ENCODE peak calls at places on chromosome 10, in ten cellular contexts. W is prostate gland, H is GM23338, V is stomach, P is spleen, K is sigmoid colon, E is transverse colon, U is endothelial cell of umbilical vein, Z is Panc1, S is SK-N-SH. N is an unnamed sample.

GRCh38 chr10:130806426-130806825 is 505.1 kb downstream of the TCERG1L start:
- DNase-seq in W (no peak), H (no peak), V (no peak), P (no peak), K (no peak), E (no peak), U (no peak), Z (no peak), S (no peak), N (no peak)

GRCh38 chr10:70084189-70084588 is 31.5 kb downstream of the MACROH2A2 start:
- DNase-seq in W (no peak), H (no peak), V (no peak), P (no peak), K (no peak), E (no peak), U (no peak), Z (no peak), S (no peak), N (no peak)

GRCh38 chr10:96794786-96795733 is 37.0 kb upstream of the LCOR start:
- DNase-seq in W (no peak), H (peak; percentile 16), V (no peak), P (no peak), K (no peak), E (peak; percentile 76), U (no peak), Z (no peak), S (no peak), N (no peak)

GRCh38 chr10:103197177-103197576 is 4.1 kb upstream of the NT5C2 start:
- DNase-seq in W (no peak), H (no peak), V (peak; percentile 35), P (peak; percentile 80), K (peak; percentile 65), E (no peak), U (peak; percentile 87), Z (peak; percentile 61), S (peak; percentile 30), N (no peak)

GRCh38 chr10:117004627-117005453 is at the start of gene SHTN1:
- DNase-seq in W (peak; percentile 87), H (peak; percentile 72), V (peak; percentile 94), P (peak; percentile 79), K (peak; percentile 82), E (peak; percentile 92), U (peak; percentile 57), Z (peak; percentile 51), S (peak; percentile 82), N (no peak)

GRCh38 chr10:131178956-131179355 is 132.6 kb downstream of the TCERG1L start:
- DNase-seq in W (no peak), H (no peak), V (peak; percentile 22), P (peak; percentile 71), K (peak; percentile 49), E (no peak), U (no peak), Z (no peak), S (no peak), N (no peak)

GRCh38 chr10:89163265-89163995 is 43.7 kb downstream of the CH25H start:
- DNase-seq in W (peak; percentile 24), H (no peak), V (peak; percentile 27), P (peak; percentile 70), K (peak; percentile 72), E (peak; percentile 41), U (no peak), Z (no peak), S (no peak), N (peak; percentile 93)

GRCh38 chr10:27529010-27529783 is 25.1 kb downstream of the RAB18 start:
- DNase-seq in W (no peak), H (no peak), V (no peak), P (no peak), K (no peak), E (no peak), U (no peak), Z (no peak), S (no peak), N (no peak)

GRCh38 chr10:21100871-21101514 is 203.9 kb upstream of the NEBL start:
- DNase-seq in W (no peak), H (no peak), V (no peak), P (no peak), K (no peak), E (no peak), U (peak; percentile 32), Z (no peak), S (no peak), N (no peak)

GRCh38 chr10:6416892-6417512 is 163.1 kb downstream of the PRKCQ start:
- DNase-seq in W (no peak), H (peak; percentile 94), V (no peak), P (no peak), K (no peak), E (no peak), U (peak; percentile 71), Z (peak; percentile 24), S (peak; percentile 44), N (no peak)

GRCh38 chr10:88565072-88565471 is 18.0 kb downstream of the RNLS start:
- DNase-seq in W (no peak), H (peak; percentile 21), V (no peak), P (no peak), K (no peak), E (no peak), U (peak; percentile 42), Z (no peak), S (peak; percentile 22), N (no peak)

GRCh38 chr10:92800122-92800521 is 48.2 kb upstream of the EXOC6 start:
- DNase-seq in W (no peak), H (no peak), V (no peak), P (no peak), K (no peak), E (no peak), U (no peak), Z (no peak), S (no peak), N (no peak)

GRCh38 chr10:111093741-111094380 is 17.0 kb downstream of the ADRA2A start:
- DNase-seq in W (no peak), H (no peak), V (no peak), P (no peak), K (no peak), E (no peak), U (no peak), Z (no peak), S (no peak), N (no peak)

GRCh38 chr10:76950354-76950753 is 687.3 kb downstream of the KCNMA1 start:
- DNase-seq in W (no peak), H (no peak), V (no peak), P (no peak), K (no peak), E (no peak), U (no peak), Z (no peak), S (no peak), N (no peak)

GRCh38 chr10:76939862-76940495 is 697.6 kb downstream of the KCNMA1 start:
- DNase-seq in W (no peak), H (no peak), V (no peak), P (no peak), K (no peak), E (no peak), U (no peak), Z (no peak), S (peak; percentile 46), N (no peak)

GRCh38 chr10:76942556-76943416 is 694.8 kb downstream of the KCNMA1 start:
- DNase-seq in W (no peak), H (no peak), V (no peak), P (no peak), K (no peak), E (no peak), U (no peak), Z (no peak), S (peak; percentile 37), N (no peak)

GRCh38 chr10:76946268-76946667 is 691.3 kb downstream of the KCNMA1 start:
- DNase-seq in W (no peak), H (no peak), V (no peak), P (no peak), K (no peak), E (no peak), U (no peak), Z (no peak), S (no peak), N (no peak)

GRCh38 chr10:76944678-76945077 is 692.9 kb downstream of the KCNMA1 start:
- DNase-seq in W (no peak), H (no peak), V (no peak), P (no peak), K (no peak), E (no peak), U (no peak), Z (no peak), S (no peak), N (no peak)
- TF ChIP-seq POLR2AphosphoS5 in W (no peak), H (no peak), V (no peak), P (no peak), K (no peak), E (no peak), U (no peak), Z (no peak), S (no peak), N (no peak)

GRCh38 chr10:112835933-112836564 is 114.0 kb upstream of the TCF7L2 start:
- DNase-seq in W (no peak), H (no peak), V (no peak), P (no peak), K (peak; percentile 78), E (peak; percentile 28), U (no peak), Z (no peak), S (no peak), N (no peak)
- H3K27ac ChIP-seq in W (no peak overlapping the region), H (no peak overlapping the region), V (no peak overlapping the region), P (no peak overlapping the region), K (no peak overlapping the region), E (no peak overlapping the region), U (no peak overlapping the region), Z (no peak overlapping the region), S (no peak overlapping the region), N (no peak overlapping the region)

GRCh38 chr10:119135517-119135890 is 30.0 kb downstream of the SFXN4 start:
- DNase-seq in W (no peak), H (no peak), V (no peak), P (no peak), K (peak; percentile 64), E (no peak), U (no peak), Z (no peak), S (no peak), N (no peak)

GRCh38 chr10:119139464-119140067 is 25.9 kb downstream of the SFXN4 start:
- DNase-seq in W (peak; percentile 11), H (peak; percentile 64), V (peak; percentile 31), P (peak; percentile 88), K (no peak), E (no peak), U (peak; percentile 37), Z (peak; percentile 35), S (peak; percentile 62), N (no peak)

GRCh38 chr10:119136084-119136483 is 29.4 kb downstream of the SFXN4 start:
- DNase-seq in W (no peak), H (no peak), V (no peak), P (no peak), K (peak; percentile 45), E (no peak), U (no peak), Z (no peak), S (no peak), N (no peak)

GRCh38 chr10:119140603-119141245 is 24.8 kb downstream of the SFXN4 start:
- DNase-seq in W (no peak), H (no peak), V (no peak), P (no peak), K (no peak), E (no peak), U (no peak), Z (no peak), S (no peak), N (no peak)

GRCh38 chr10:119138341-119139306 is 26.9 kb downstream of the SFXN4 start:
- DNase-seq in W (no peak), H (no peak), V (no peak), P (peak; percentile 67), K (peak; percentile 26), E (no peak), U (no peak), Z (no peak), S (no peak), N (no peak)
- TF ChIP-seq POLR2AphosphoS5 in W (no peak), H (no peak), V (no peak), P (no peak), K (no peak), E (no peak), U (no peak), Z (peak; percentile 0), S (no peak), N (no peak)

GRCh38 chr10:32077896-32078295 is 21.7 kb upstream of the KIF5B start:
- DNase-seq in W (no peak), H (no peak), V (no peak), P (no peak), K (peak; percentile 69), E (no peak), U (no peak), Z (no peak), S (no peak), N (peak; percentile 53)
- H3K27ac ChIP-seq in W (no peak overlapping the region), H (no peak overlapping the region), V (no peak overlapping the region), P (no peak overlapping the region), K (no peak overlapping the region), E (no peak overlapping the region), U (no peak overlapping the region), Z (no peak overlapping the region), S (peak overlapping the region; percentile 31), N (no peak overlapping the region)